ENCODE peak calls at places on chromosomes 3 and 15, in ten cellular contexts. A is tibial artery, K is Caco-2, C is cardiac fibroblast, L is AG04450, I is cardiac muscle cell, T is stomach, M is upper lobe of right lung, Z is neural progenitor cell, P is GM12878. U is an unnamed sample.

GRCh38 chr15:89751748-89752147 is 699 bp upstream of the MESP1 start:
- DNase-seq in A (no peak), K (no peak), C (no peak), L (no peak), I (no peak), T (peak), M (peak), Z (no peak), P (no peak), U (peak)

GRCh38 chr3:42097166-42097946 is 6.2 kb downstream of the TRAK1 start:
- DNase-seq in A (no peak), K (no peak), C (peak), L (peak), I (no peak), T (no peak), M (no peak), Z (no peak), P (no peak), U (no peak)

GRCh38 chr3:74693696-74694393 is 79.4 kb upstream of the CNTN3 start:
- DNase-seq in A (no peak), K (no peak), C (no peak), L (no peak), I (no peak), T (no peak), M (no peak), Z (no peak), P (no peak), U (no peak)

GRCh38 chr15:82197734-82198594 is 64.6 kb downstream of the EFL1 start:
- DNase-seq in A (peak), K (peak), C (peak), L (peak), I (peak), T (peak), M (no peak), Z (peak), P (peak), U (no peak)

GRCh38 chr3:51353566-51354140 is 31.4 kb upstream of the MANF start:
- DNase-seq in A (no peak), K (no peak), C (no peak), L (no peak), I (no peak), T (no peak), M (no peak), Z (no peak), P (no peak), U (peak)

GRCh38 chr3:183252973-183253363 is at the start of gene B3GNT5:
- DNase-seq in A (no peak), K (peak), C (peak), L (no peak), I (peak), T (peak), M (peak), Z (no peak), P (no peak), U (peak)

GRCh38 chr3:178182337-178182761 is 353.9 kb upstream of the KCNMB2 start:
- DNase-seq in A (no peak), K (no peak), C (no peak), L (no peak), I (no peak), T (no peak), M (no peak), Z (no peak), P (no peak), U (no peak)

GRCh38 chr15:83285284-83285978 is 967 bp upstream of the BNC1 start:
- DNase-seq in A (no peak), K (no peak), C (no peak), L (no peak), I (no peak), T (no peak), M (no peak), Z (peak), P (no peak), U (no peak)

GRCh38 chr3:78728406-78729145 is 1039.2 kb downstream of the ROBO1 start:
- DNase-seq in A (peak), K (no peak), C (peak), L (no peak), I (peak), T (peak), M (peak), Z (peak), P (no peak), U (peak)

GRCh38 chr3:73552700-73553099 is 72.0 kb downstream of the PDZRN3 start:
- DNase-seq in A (no peak), K (no peak), C (peak), L (peak), I (no peak), T (no peak), M (no peak), Z (no peak), P (no peak), U (no peak)

GRCh38 chr3:171077261-171077660 is 50.7 kb upstream of the SLC2A2 start:
- DNase-seq in A (no peak), K (no peak), C (no peak), L (no peak), I (no peak), T (no peak), M (no peak), Z (no peak), P (no peak), U (no peak)

GRCh38 chr15:58958811-58959210 is 25.3 kb upstream of the SLTM start:
- DNase-seq in A (no peak), K (no peak), C (no peak), L (no peak), I (no peak), T (no peak), M (no peak), Z (no peak), P (no peak), U (no peak)

GRCh38 chr3:2268779-2269178 is 170.1 kb downstream of the CNTN4 start:
- DNase-seq in A (no peak), K (no peak), C (no peak), L (no peak), I (peak), T (no peak), M (no peak), Z (peak), P (no peak), U (no peak)

GRCh38 chr3:114848643-114849350 is 298.3 kb downstream of the ZBTB20 start:
- DNase-seq in A (no peak), K (no peak), C (no peak), L (no peak), I (no peak), T (no peak), M (no peak), Z (no peak), P (no peak), U (no peak)

GRCh38 chr15:57335326-57336118 is 40.8 kb upstream of the CGNL1 start:
- DNase-seq in A (no peak), K (no peak), C (peak), L (no peak), I (no peak), T (no peak), M (peak), Z (no peak), P (no peak), U (no peak)

GRCh38 chr3:7275396-7275795 is 414.5 kb downstream of the GRM7 start:
- DNase-seq in A (no peak), K (no peak), C (no peak), L (no peak), I (no peak), T (no peak), M (no peak), Z (no peak), P (no peak), U (no peak)

GRCh38 chr3:136535906-136536305 is 216.3 kb downstream of the STAG1 start:
- DNase-seq in A (no peak), K (no peak), C (peak), L (no peak), I (no peak), T (no peak), M (no peak), Z (no peak), P (no peak), U (no peak)

GRCh38 chr15:99143230-99143629 is 38.4 kb downstream of the SYNM start:
- DNase-seq in A (no peak), K (no peak), C (no peak), L (no peak), I (no peak), T (no peak), M (no peak), Z (no peak), P (no peak), U (no peak)

GRCh38 chr3:114839476-114839875 is 307.6 kb downstream of the ZBTB20 start:
- DNase-seq in A (no peak), K (no peak), C (no peak), L (no peak), I (no peak), T (no peak), M (no peak), Z (no peak), P (no peak), U (no peak)

GRCh38 chr3:125002834-125003368 is 52.9 kb downstream of the HEG1 start:
- DNase-seq in A (no peak), K (no peak), C (no peak), L (no peak), I (no peak), T (no peak), M (no peak), Z (peak), P (no peak), U (no peak)

GRCh38 chr15:92527197-92527596 is 128.4 kb downstream of the FAM174B start:
- DNase-seq in A (peak), K (no peak), C (no peak), L (no peak), I (no peak), T (peak), M (no peak), Z (no peak), P (no peak), U (peak)

GRCh38 chr3:194688946-194689345 is 3.3 kb downstream of the FAM43A start:
- DNase-seq in A (no peak), K (no peak), C (peak), L (no peak), I (no peak), T (peak), M (no peak), Z (no peak), P (no peak), U (no peak)

GRCh38 chr3:194690501-194691372 is 5.1 kb downstream of the FAM43A start:
- DNase-seq in A (no peak), K (no peak), C (peak), L (no peak), I (no peak), T (peak), M (no peak), Z (no peak), P (no peak), U (peak)

GRCh38 chr3:194687638-194688206 is 2.0 kb downstream of the FAM43A start:
- DNase-seq in A (peak), K (peak), C (peak), L (no peak), I (peak), T (peak), M (peak), Z (peak), P (no peak), U (no peak)

GRCh38 chr3:194688207-194688711 is 2.6 kb downstream of the FAM43A start:
- DNase-seq in A (peak), K (no peak), C (peak), L (no peak), I (no peak), T (peak), M (peak), Z (peak), P (no peak), U (no peak)

DNA sequence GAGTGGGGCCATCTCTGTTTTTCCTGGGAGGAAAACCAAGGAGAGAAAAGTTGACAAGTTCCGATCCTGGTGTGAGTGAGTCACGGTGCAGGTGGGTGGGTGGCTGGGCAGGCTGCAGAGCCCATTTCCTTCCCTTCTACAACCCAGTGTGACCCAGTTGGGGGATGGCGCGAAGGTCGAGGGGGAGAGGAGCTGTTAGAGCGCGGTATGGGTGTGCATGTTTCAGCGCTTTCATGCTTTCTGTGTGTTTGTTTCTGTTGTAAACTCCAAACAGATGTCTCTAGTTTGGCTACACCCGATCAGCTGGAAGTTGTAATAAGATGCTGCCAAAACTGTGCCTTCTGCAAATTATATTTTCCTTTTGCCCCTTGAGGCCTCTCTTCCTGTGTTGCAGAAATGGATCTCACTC is 3.8 kb downstream of the FAM43A start:
- DNase-seq in A (no peak), K (no peak), C (peak), L (peak), I (no peak), T (peak), M (no peak), Z (no peak), P (no peak), U (no peak)
- H3K4me3 ChIP-seq in A (no peak), K (no peak), C (peak), L (peak), I (no peak), T (peak), M (peak), Z (no peak), P (no peak), U (no peak)

GRCh38 chr3:146161725-146162047 is 702 bp upstream of the PLOD2 start:
- DNase-seq in A (peak), K (peak), C (no peak), L (no peak), I (no peak), T (peak), M (no peak), Z (peak), P (no peak), U (peak)

GRCh38 chr3:146159616-146160232 is 1.3 kb downstream of the PLOD2 start:
- DNase-seq in A (no peak), K (no peak), C (no peak), L (no peak), I (no peak), T (no peak), M (no peak), Z (no peak), P (no peak), U (no peak)

GRCh38 chr3:146160964-146161724 is at the start of gene PLOD2:
- DNase-seq in A (peak), K (peak), C (peak), L (no peak), I (peak), T (peak), M (peak), Z (peak), P (no peak), U (no peak)

GRCh38 chr3:146159037-146159436 is 1.9 kb downstream of the PLOD2 start:
- DNase-seq in A (no peak), K (no peak), C (no peak), L (no peak), I (no peak), T (no peak), M (no peak), Z (no peak), P (no peak), U (no peak)

GRCh38 chr3:146160233-146160963 is 586 bp downstream of the PLOD2 start:
- DNase-seq in A (peak), K (peak), C (peak), L (no peak), I (peak), T (peak), M (peak), Z (peak), P (no peak), U (no peak)
- TF ChIP-seq CTCF in A (peak), K (peak), C (peak), L (peak), I (peak), T (peak), M (peak), Z (peak), P (no peak), U (peak)

GRCh38 chr3:104879919-104880318 is 486.8 kb upstream of the ALCAM start:
- DNase-seq in A (no peak), K (no peak), C (peak), L (no peak), I (no peak), T (no peak), M (no peak), Z (no peak), P (no peak), U (no peak)

GRCh38 chr3:104887069-104887468 is 479.6 kb upstream of the ALCAM start:
- DNase-seq in A (no peak), K (no peak), C (peak), L (no peak), I (no peak), T (no peak), M (no peak), Z (no peak), P (no peak), U (no peak)

GRCh38 chr3:104887619-104888018 is 479.1 kb upstream of the ALCAM start:
- DNase-seq in A (no peak), K (no peak), C (no peak), L (no peak), I (no peak), T (no peak), M (no peak), Z (no peak), P (no peak), U (no peak)

GRCh38 chr3:104886220-104886995 is 480.3 kb upstream of the ALCAM start:
- DNase-seq in A (no peak), K (no peak), C (peak), L (no peak), I (no peak), T (no peak), M (no peak), Z (no peak), P (no peak), U (no peak)

DNA sequence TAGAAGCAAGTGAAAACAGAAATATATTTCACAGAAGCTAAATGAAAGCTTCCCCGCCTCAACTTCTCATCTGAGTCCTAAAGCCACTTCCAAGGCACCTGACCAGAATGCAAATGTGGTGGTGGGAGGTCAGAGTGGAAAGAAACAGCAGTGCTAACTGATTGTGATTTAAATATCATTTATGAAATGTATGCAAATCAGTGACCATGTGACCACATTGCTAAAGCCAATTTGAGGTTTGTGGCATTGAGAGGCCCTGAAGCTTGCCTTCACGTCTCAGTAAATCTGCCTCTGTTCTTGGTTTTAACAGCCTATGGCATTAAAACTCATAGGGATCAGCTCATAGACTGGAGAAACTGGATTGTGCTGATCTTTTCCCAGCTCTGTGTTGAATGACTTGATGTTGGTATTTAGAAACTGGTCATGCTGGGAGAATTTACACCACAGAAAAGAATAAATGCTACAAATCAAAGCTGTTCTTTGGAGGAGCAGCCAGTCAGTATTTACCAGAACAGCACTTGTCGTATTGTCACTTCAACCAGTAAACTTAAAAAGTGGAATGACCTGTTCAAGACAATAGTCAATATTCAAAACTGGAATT is 481.4 kb upstream of the ALCAM start:
- DNase-seq in A (no peak), K (no peak), C (no peak), L (no peak), I (no peak), T (no peak), M (no peak), Z (no peak), P (no peak), U (no peak)
- H3K4me3 ChIP-seq in A (no peak), K (no peak), C (no peak), L (no peak), I (no peak), T (no peak), M (no peak), Z (no peak), P (no peak), U (no peak)

DNA sequence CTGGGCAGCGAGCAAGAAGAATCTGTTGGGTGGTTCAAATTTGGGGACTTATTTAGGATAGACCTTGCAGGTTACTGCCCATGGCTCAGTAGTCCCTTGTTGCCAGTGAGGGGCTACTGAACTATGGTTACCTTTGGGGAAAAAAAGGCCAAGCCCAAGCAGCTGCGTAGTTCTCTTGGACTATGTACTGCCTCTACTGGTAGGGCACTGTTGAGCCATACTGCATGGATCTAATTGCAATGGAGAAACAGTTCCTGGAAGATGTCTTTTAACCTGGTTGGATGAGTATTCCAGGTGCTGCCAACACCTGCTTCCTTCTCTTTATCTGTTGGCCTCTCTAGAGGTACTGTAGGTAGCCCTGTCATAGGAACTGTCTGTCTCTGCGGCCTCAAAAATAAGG is 671.9 kb upstream of the CBLB start:
- DNase-seq in A (no peak), K (no peak), C (no peak), L (no peak), I (no peak), T (no peak), M (no peak), Z (no peak), P (no peak), U (no peak)
- TF ChIP-seq CTCF in A (no peak), K (no peak), C (no peak), L (no peak), I (no peak), T (no peak), M (no peak), Z (peak), P (no peak), U (no peak)

U was measured in LNCaP clone FGC.